ENCODE peak calls at places on chromosomes 13 and 19, in six cellular contexts. O is cardiac fibroblast; W is activated CD4-positive, alpha-beta T cell treated with anti-CD3 and anti-CD28 coated beads, Interleukin-2, amount 50 U/mL, for 1 hour; V is effector CD4-positive, alpha-beta T cell; I is stimulated activated CD4-positive, alpha-beta T cell treated with anti-CD3 and anti-CD28 coated beads, Interleukin-15, amount 100 ng/mL, for 1 hour; S is central memory CD4-positive, alpha-beta T cell. Q is an unnamed sample.

GRCh38 chr13:93771229-93771628 is 544.6 kb downstream of the GPC6 start:
- DNase-seq in O (no peak), W (no peak), V (no peak), I (no peak), S (no peak), Q (no peak)

GRCh38 chr13:101488734-101489133 is 36.3 kb downstream of the ITGBL1 start:
- DNase-seq in O (no peak), W (no peak), V (no peak), I (no peak), S (no peak), Q (no peak)

GRCh38 chr19:54448774-54449700 is at the start of gene LENG8:
- DNase-seq in O (peak; percentile 99), W (peak; percentile 96), V (peak; percentile 94), I (peak; percentile 95), S (peak; percentile 99), Q (peak; percentile 96)

GRCh38 chr19:20307127-20307526 is 140.1 kb downstream of the ZNF486 start:
- DNase-seq in O (no peak), W (no peak), V (no peak), I (no peak), S (no peak), Q (no peak)

GRCh38 chr13:111846396-111847174 is 220.4 kb upstream of the SOX1 start:
- DNase-seq in O (no peak), W (no peak), V (no peak), I (no peak), S (no peak), Q (no peak)

GRCh38 chr19:31560021-31560770 is 211.0 kb upstream of the TSHZ3 start:
- DNase-seq in O (no peak), W (no peak), V (no peak), I (no peak), S (no peak), Q (no peak)

GRCh38 chr19:9934132-9934950 is 2.0 kb downstream of the OLFM2 start:
- DNase-seq in O (peak; percentile 74), W (peak; percentile 84), V (peak; percentile 71), I (peak; percentile 58), S (peak; percentile 71), Q (peak; percentile 58)

GRCh38 chr19:10766681-10767201 is 48.9 kb downstream of the DNM2 start:
- DNase-seq in O (peak; percentile 73), W (no peak), V (no peak), I (no peak), S (no peak), Q (no peak)

GRCh38 chr19:45469132-45469834 is 1.5 kb downstream of the FOSB start:
- DNase-seq in O (peak; percentile 97), W (peak; percentile 85), V (peak; percentile 82), I (peak; percentile 85), S (peak; percentile 95), Q (peak; percentile 74)

Q was measured in T-helper 22 cell.